ENCODE peak calls at places on chromosomes 4 and X, in ten cellular contexts. V is AG09309; W is fibroblast of pulmonary artery; Y is epithelial cell of esophagus; O is heart right ventricle; X is A673; A is choroid plexus epithelial cell; F is CD4-positive, alpha-beta T cell; M is AG10803; D is WERI-Rb-1. T is an unnamed sample.

GRCh38 chr4:1321946-1322650 is 24.9 kb upstream of the UVSSA start:
- DNase-seq in D (no peak), Y (no peak), X (no peak), O (no peak), A (no peak), F (no peak), V (no peak), W (no peak), M (no peak), T (no peak)

GRCh38 chr4:122798917-122799316 is 27.7 kb upstream of the FGF2 start:
- DNase-seq in F (no peak), W (no peak), X (no peak), O (no peak), M (no peak), D (no peak), Y (no peak), V (no peak), A (no peak), T (no peak)

GRCh38 chrX:85619962-85620361 is 240.5 kb upstream of the POF1B start:
- DNase-seq in X (no peak), W (no peak), Y (no peak), A (no peak), M (no peak), V (no peak), O (no peak), D (no peak), F (no peak), T (no peak)

GRCh38 chr4:28788929-28789490 is 1928.4 kb downstream of the STIM2 start:
- DNase-seq in F (no peak), V (no peak), M (no peak), D (no peak), A (no peak), X (no peak), W (no peak), Y (no peak), O (no peak), T (no peak)

GRCh38 chrX:24479924-24480722 is 15.0 kb downstream of the PDK3 start:
- DNase-seq in O (peak), M (no peak), W (no peak), V (no peak), Y (peak), A (no peak), D (no peak), F (peak), X (no peak), T (no peak)

GRCh38 chr4:20645231-20645630 is 55.0 kb upstream of the PACRGL start:
- DNase-seq in Y (peak), X (no peak), A (no peak), O (no peak), D (no peak), F (no peak), W (no peak), M (no peak), V (no peak), T (no peak)

GRCh38 chr4:151703401-151703800 is 57.4 kb downstream of the GATB start:
- DNase-seq in W (no peak), F (no peak), V (no peak), Y (no peak), A (no peak), X (no peak), D (no peak), O (no peak), M (no peak), T (no peak)

GRCh38 chrX:149470960-149471359 is 34.1 kb downstream of the IDS start:
- DNase-seq in D (peak), X (peak), M (peak), A (peak), F (peak), Y (peak), W (peak), O (peak), V (peak), T (no peak)

GRCh38 chr4:22824091-22824490 is 131.4 kb downstream of the GBA3 start:
- DNase-seq in W (no peak), Y (peak), A (no peak), O (no peak), D (no peak), V (no peak), M (no peak), X (no peak), F (no peak), T (no peak)

GRCh38 chrX:133190877-133191738 is 27.0 kb downstream of the TFDP3 start:
- DNase-seq in M (no peak), O (no peak), X (no peak), V (no peak), W (no peak), D (no peak), A (no peak), Y (no peak), F (no peak), T (no peak)

GRCh38 chr4:101846550-101846949 is 56.0 kb downstream of the BANK1 start:
- DNase-seq in F (no peak), D (no peak), O (no peak), M (no peak), V (no peak), A (peak), X (no peak), W (no peak), Y (peak), T (no peak)

GRCh38 chr4:171629737-171630136 is 183.5 kb upstream of the GALNTL6 start:
- DNase-seq in X (no peak), O (no peak), V (no peak), A (no peak), Y (no peak), W (no peak), F (no peak), M (no peak), D (peak), T (no peak)

GRCh38 chr4:78704981-78705757 is 71.0 kb upstream of the BMP2K start:
- DNase-seq in W (no peak), X (peak), Y (peak), M (peak), V (peak), D (no peak), F (no peak), A (peak), O (peak), T (peak)

GRCh38 chr4:142404191-142404611 is 441.9 kb downstream of the INPP4B start:
- DNase-seq in A (peak), X (peak), D (no peak), F (no peak), O (peak), M (peak), V (no peak), W (peak), Y (peak), T (no peak)

GRCh38 chrX:41526925-41527324 is 79.8 kb downstream of the NYX start:
- DNase-seq in D (no peak), O (no peak), Y (peak), F (no peak), M (peak), V (peak), W (no peak), X (no peak), A (peak), T (peak)

GRCh38 chr4:109121561-109121960 is 180.9 kb downstream of the COL25A1 start:
- DNase-seq in X (no peak), D (no peak), A (no peak), W (no peak), M (no peak), F (no peak), Y (no peak), O (no peak), V (no peak), T (no peak)

GRCh38 chrX:30150196-30150895 is 65.0 kb upstream of the MAGEB2 start:
- DNase-seq in Y (peak), A (no peak), F (no peak), M (no peak), D (no peak), W (no peak), X (no peak), V (no peak), O (no peak), T (no peak)

GRCh38 chr4:79211490-79211889 is 114.4 kb downstream of the NAA11 start:
- DNase-seq in A (no peak), W (no peak), F (no peak), D (peak), V (no peak), Y (no peak), X (no peak), M (no peak), O (no peak), T (no peak)

GRCh38 chr4:146340798-146341197 is 126.5 kb downstream of the REELD1 start:
- DNase-seq in X (peak), O (no peak), Y (peak), A (peak), M (peak), D (no peak), V (no peak), W (peak), F (no peak), T (no peak)

GRCh38 chrX:30530591-30530990 is 47.0 kb downstream of the TASL start:
- DNase-seq in W (peak), X (no peak), M (peak), A (peak), D (no peak), V (no peak), O (no peak), Y (peak), F (no peak), T (no peak)

GRCh38 chr4:27662426-27662825 is 801.8 kb downstream of the STIM2 start:
- DNase-seq in D (no peak), A (no peak), O (no peak), M (no peak), F (no peak), X (peak), V (no peak), Y (no peak), W (no peak), T (no peak)

GRCh38 chr4:2802618-2803531 is 10.0 kb downstream of the SH3BP2 start:
- DNase-seq in F (no peak), O (no peak), D (no peak), W (no peak), V (no peak), Y (no peak), X (no peak), A (no peak), M (no peak), T (no peak)

GRCh38 chr4:17809667-17810066 is 890 bp downstream of the DCAF16 start:
- DNase-seq in Y (no peak), O (no peak), V (no peak), A (no peak), X (no peak), D (no peak), M (no peak), F (no peak), W (no peak), T (no peak)

GRCh38 chr4:6992728-6993655 is 50.2 kb upstream of the TADA2B start:
- DNase-seq in X (no peak), W (no peak), O (no peak), F (no peak), A (peak), Y (peak), V (no peak), M (peak), D (no peak), T (no peak)

GRCh38 chrX:112677167-112677566 is 2.6 kb downstream of the LHFPL1 start:
- DNase-seq in D (no peak), F (no peak), W (peak), A (no peak), V (no peak), Y (no peak), M (peak), O (no peak), X (no peak), T (no peak)

GRCh38 chr4:147787204-147787603 is 55.3 kb downstream of the ARHGAP10 start:
- DNase-seq in F (no peak), V (peak), M (peak), D (no peak), W (peak), Y (no peak), O (no peak), X (no peak), A (peak), T (no peak)

GRCh38 chrX:9476810-9477575 is 12.1 kb downstream of the TBL1X start:
- DNase-seq in W (no peak), O (no peak), M (no peak), Y (no peak), F (no peak), X (no peak), A (no peak), D (no peak), V (no peak), T (no peak)

GRCh38 chrX:101287402-101287801 is 3.7 kb downstream of the TAF7L start:
- DNase-seq in Y (peak), V (no peak), A (peak), X (peak), W (peak), M (peak), D (no peak), O (peak), F (no peak), T (peak)

GRCh38 chr4:163395758-163396157 is 52.1 kb downstream of the NPY5R start:
- DNase-seq in O (no peak), X (no peak), M (no peak), V (no peak), A (no peak), D (no peak), F (no peak), W (no peak), Y (no peak), T (no peak)

GRCh38 chrX:21973321-21974010 is 33.0 kb downstream of the SMS start:
- DNase-seq in O (no peak), A (no peak), W (no peak), D (no peak), V (no peak), Y (no peak), X (no peak), F (no peak), M (no peak), T (no peak)

GRCh38 chr4:183333983-183334382 is 11.8 kb upstream of the CLDN24 start:
- DNase-seq in A (no peak), M (no peak), X (peak), V (no peak), F (no peak), Y (peak), D (no peak), W (no peak), O (no peak), T (no peak)

GRCh38 chr4:21469438-21470032 is 479.0 kb downstream of the KCNIP4 start:
- DNase-seq in Y (peak), D (no peak), V (peak), O (no peak), F (no peak), W (peak), M (peak), X (peak), A (peak), T (no peak)

GRCh38 chrX:68647156-68647957 is at the start of gene STARD8:
- DNase-seq in D (peak), W (peak), Y (peak), O (peak), X (peak), M (peak), F (no peak), A (peak), V (no peak), T (no peak)

GRCh38 chr4:176726803-176727202 is 65.9 kb downstream of the VEGFC start:
- DNase-seq in M (no peak), A (peak), Y (no peak), W (peak), D (no peak), V (no peak), X (no peak), O (no peak), F (no peak), T (no peak)

GRCh38 chr4:2334826-2335728 is 73.2 kb upstream of the MXD4 start:
- DNase-seq in D (no peak), Y (no peak), O (no peak), A (no peak), V (no peak), M (no peak), F (no peak), W (no peak), X (no peak), T (no peak)

GRCh38 chr4:183670251-183670650 is 11.2 kb downstream of the TRAPPC11 start:
- DNase-seq in A (no peak), W (no peak), O (no peak), Y (no peak), X (no peak), D (no peak), F (no peak), M (no peak), V (no peak), T (no peak)

DNA sequence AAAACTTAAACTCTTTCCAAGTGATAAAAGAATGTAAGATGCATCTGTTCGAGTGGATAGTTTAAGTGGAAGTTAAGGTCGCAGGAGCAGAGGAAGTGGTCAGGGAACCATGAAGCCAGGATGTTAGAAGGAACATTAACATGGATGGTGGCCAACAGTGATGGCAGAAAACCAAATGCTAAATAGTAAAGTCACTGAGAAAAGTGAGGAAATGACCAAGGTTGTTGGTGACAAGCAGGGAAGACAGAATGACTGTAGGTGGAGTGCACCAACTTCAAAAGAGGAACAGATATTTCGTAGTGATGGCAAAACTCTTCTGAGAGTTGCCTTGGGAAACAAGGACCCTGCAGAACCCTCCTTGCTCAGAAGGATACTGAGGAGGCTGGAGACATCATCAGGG is 226.2 kb downstream of the PALLD start:
- DNase-seq in O (peak), X (no peak), W (peak), V (no peak), Y (no peak), A (peak), D (no peak), F (no peak), M (peak), T (peak)
- TF ChIP-seq CTCF in O (no peak), X (no peak), W (no peak), V (no peak), Y (no peak), A (no peak), D (no peak), F (no peak), M (no peak), T (no peak)

GRCh38 chrX:111264397-111264796 is 5.9 kb downstream of the CAPN6 start:
- DNase-seq in A (no peak), W (no peak), M (no peak), D (no peak), V (no peak), O (no peak), X (no peak), Y (no peak), F (no peak), T (no peak)
- TF ChIP-seq CTCF in A (no peak), W (no peak), M (no peak), D (no peak), V (no peak), O (no peak), X (no peak), Y (no peak), F (no peak), T (no peak)

GRCh38 chr4:158890294-158890693 is 121.5 kb downstream of the FNIP2 start:
- DNase-seq in M (no peak), D (no peak), X (no peak), Y (no peak), V (no peak), O (no peak), F (no peak), A (no peak), W (no peak), T (no peak)

GRCh38 chr4:158896459-158897238 is 127.8 kb downstream of the FNIP2 start:
- DNase-seq in O (no peak), M (no peak), F (no peak), A (peak), X (peak), V (no peak), D (no peak), Y (peak), W (peak), T (no peak)

GRCh38 chr4:158891256-158891655 is 122.4 kb downstream of the FNIP2 start:
- DNase-seq in A (no peak), M (no peak), Y (no peak), O (no peak), D (no peak), X (no peak), F (no peak), V (no peak), W (no peak), T (no peak)

GRCh38 chr4:158894826-158895225 is 126.0 kb downstream of the FNIP2 start:
- DNase-seq in F (no peak), V (no peak), M (no peak), A (no peak), W (no peak), D (no peak), X (no peak), Y (no peak), O (no peak), T (no peak)

DNA sequence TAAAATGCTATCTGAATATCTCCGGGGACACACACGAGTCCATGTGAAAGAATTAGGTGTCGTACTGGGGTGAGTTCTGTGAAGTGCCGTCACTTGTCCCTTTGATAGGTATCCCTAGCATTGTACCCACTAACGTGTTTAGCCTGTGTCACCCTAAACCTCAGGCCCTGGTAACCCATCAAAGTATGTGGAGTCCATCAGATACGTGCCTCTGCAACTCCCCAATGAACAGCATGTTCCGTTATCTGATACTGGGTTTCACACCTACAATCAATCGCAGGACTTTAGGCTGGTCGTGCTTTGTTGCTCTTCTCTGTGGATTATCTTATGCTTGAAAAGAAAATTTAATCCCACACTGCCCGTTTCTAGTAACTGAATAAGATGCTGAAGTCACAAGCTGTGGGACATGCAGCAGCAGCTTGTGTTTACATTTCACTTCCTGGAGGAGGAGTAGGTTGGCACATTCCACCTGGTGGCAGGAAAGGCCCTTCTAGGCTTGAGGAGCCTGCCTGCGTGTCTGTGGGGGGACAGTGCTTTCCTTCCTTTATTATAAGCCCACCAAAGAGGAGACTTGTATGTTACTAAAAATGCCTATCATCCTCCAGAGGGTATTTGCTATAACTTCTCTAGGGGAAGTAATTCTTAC is 127.1 kb downstream of the FNIP2 start:
- DNase-seq in Y (peak), D (peak), A (peak), F (no peak), X (peak), V (no peak), W (peak), M (no peak), O (no peak), T (no peak)
- TF ChIP-seq CTCF in Y (peak), D (peak), A (peak), F (no peak), X (peak), V (no peak), W (peak), M (no peak), O (no peak), T (no peak)

GRCh38 chr4:57086324-57086723 is 23.9 kb downstream of the IGFBP7 start:
- DNase-seq in D (no peak), X (no peak), F (no peak), A (no peak), W (no peak), M (no peak), O (no peak), V (no peak), Y (no peak), T (no peak)
- TF ChIP-seq CTCF in D (no peak), X (no peak), F (no peak), A (no peak), W (no peak), M (no peak), O (no peak), V (no peak), Y (no peak), T (no peak)

DNA sequence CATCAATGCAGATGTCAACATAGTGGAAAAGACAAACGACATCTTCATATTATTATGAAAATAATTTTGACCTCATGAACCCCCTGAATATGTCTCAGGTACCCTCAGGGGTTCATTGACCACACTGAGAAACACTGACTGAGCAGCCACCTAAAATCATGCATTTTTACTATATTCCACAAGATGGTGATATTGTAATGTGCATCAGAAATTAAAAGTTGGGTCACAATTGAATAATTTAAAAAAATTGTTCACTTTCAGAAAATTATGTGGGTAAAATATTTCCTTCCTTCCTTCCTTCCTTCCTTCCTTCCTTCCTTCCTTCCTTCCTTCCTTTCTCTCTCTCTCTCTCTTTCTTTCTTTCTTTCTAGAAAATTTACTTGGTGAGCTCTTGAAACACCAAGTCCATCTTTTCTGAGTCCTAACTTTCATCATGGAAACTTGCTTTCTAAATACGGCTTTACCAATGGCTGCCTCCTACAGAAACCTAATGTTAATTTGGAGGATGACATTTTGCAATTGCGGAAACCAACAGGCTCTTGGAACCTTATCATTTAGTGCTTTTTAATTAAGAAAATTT is 103.6 kb downstream of the RTL3 start:
- DNase-seq in O (no peak), X (peak), M (no peak), V (no peak), W (peak), A (peak), F (no peak), D (no peak), Y (no peak), T (no peak)
- TF ChIP-seq CTCF in O (peak), X (peak), M (peak), V (peak), W (peak), A (peak), F (peak), D (no peak), Y (peak), T (peak)

T was measured in BJ.